ENCODE peak calls at places on chromosome 12, in four cellular contexts. C, L, A and X are unnamed samples.

GRCh38 chr12:41621288-41621687 is 433.2 kb downstream of the PDZRN4 start:
- DNase-seq in C (no peak), L (no peak), A (no peak), X (no peak)

GRCh38 chr12:128905003-128905544 is 51.8 kb downstream of the GLT1D1 start:
- DNase-seq in C (no peak), L (no peak), A (no peak), X (no peak)

GRCh38 chr12:12736759-12737676 is 19.9 kb downstream of the CDKN1B start:
- DNase-seq in C (no peak), L (no peak), A (peak; percentile 26), X (no peak)

GRCh38 chr12:40312982-40313576 is 88.3 kb downstream of the LRRK2 start:
- DNase-seq in C (no peak), L (no peak), A (no peak), X (no peak)

GRCh38 chr12:119916111-119916510 is 39.0 kb upstream of the CIT start:
- DNase-seq in C (no peak), L (no peak), A (no peak), X (no peak)

GRCh38 chr12:32548691-32549412 is 130.2 kb upstream of the DNM1L start:
- DNase-seq in C (no peak), L (peak; percentile 31), A (no peak), X (no peak)

GRCh38 chr12:65277994-65278575 is 398 bp upstream of the MSRB3 start:
- DNase-seq in C (no peak), L (peak; percentile 14), A (no peak), X (no peak)

GRCh38 chr12:22100952-22101748 is 55.1 kb downstream of the CMAS start:
- DNase-seq in C (peak; percentile 11), L (peak; percentile 41), A (no peak), X (peak; percentile 9)

GRCh38 chr12:132560421-132560830 is 50.0 kb downstream of the LRCOL1 start:
- DNase-seq in C (peak; percentile 46), L (peak; percentile 34), A (no peak), X (no peak)

GRCh38 chr12:22893878-22894277 is 268.9 kb downstream of the ETNK1 start:
- DNase-seq in C (no peak), L (no peak), A (no peak), X (no peak)

GRCh38 chr12:55492078-55492477 is at the start of gene OR6C68:
- DNase-seq in C (no peak), L (no peak), A (no peak), X (no peak)

GRCh38 chr12:77060883-77061240 is 4.5 kb downstream of the E2F7 start:
- DNase-seq in C (no peak), L (no peak), A (no peak), X (no peak)

GRCh38 chr12:120855823-120856589 is 48.2 kb downstream of the SPPL3 start:
- DNase-seq in C (no peak), L (no peak), A (no peak), X (no peak)

GRCh38 chr12:20716037-20716436 is 20.9 kb downstream of the SLCO1C1 start:
- DNase-seq in C (no peak), L (no peak), A (no peak), X (no peak)

GRCh38 chr12:50986961-50987737 is 34.8 kb downstream of the HIGD1C start:
- DNase-seq in C (peak; percentile 18), L (peak; percentile 29), A (no peak), X (no peak)

GRCh38 chr12:113762155-113762848 is 203.8 kb downstream of the RBM19 start:
- DNase-seq in C (no peak), L (no peak), A (no peak), X (no peak)

GRCh38 chr12:77323778-77324415 is 258.5 kb upstream of the E2F7 start:
- DNase-seq in C (no peak), L (no peak), A (no peak), X (no peak)

GRCh38 chr12:88334271-88334670 is 192.2 kb downstream of the TMTC3 start:
- DNase-seq in C (peak; percentile 56), L (peak; percentile 43), A (no peak), X (peak; percentile 84)

GRCh38 chr12:124548854-124549378 is 18.5 kb downstream of the NCOR2 start:
- DNase-seq in C (no peak), L (no peak), A (no peak), X (no peak)

GRCh38 chr12:124547626-124548025 is 19.8 kb downstream of the NCOR2 start:
- DNase-seq in C (no peak), L (no peak), A (no peak), X (no peak)

GRCh38 chr12:124551268-124552144 is 15.9 kb downstream of the NCOR2 start:
- DNase-seq in C (peak; percentile 9), L (peak; percentile 59), A (no peak), X (no peak)

GRCh38 chr12:124550123-124551089 is 17.0 kb downstream of the NCOR2 start:
- DNase-seq in C (no peak), L (no peak), A (no peak), X (no peak)

GRCh38 chr12:124549629-124550028 is 17.8 kb downstream of the NCOR2 start:
- DNase-seq in C (no peak), L (no peak), A (no peak), X (no peak)
- H3K4me3 ChIP-seq in C (no peak overlapping the region), L (no peak overlapping the region), A (no peak overlapping the region), X (no peak overlapping the region)

GRCh38 chr12:111653596-111653995 is 32.2 kb downstream of the BRAP start:
- DNase-seq in C (no peak), L (no peak), A (no peak), X (no peak)

GRCh38 chr12:111650912-111651311 is 34.8 kb downstream of the BRAP start:
- DNase-seq in C (no peak), L (no peak), A (no peak), X (no peak)

GRCh38 chr12:111656016-111656415 is 29.7 kb downstream of the BRAP start:
- DNase-seq in C (no peak), L (no peak), A (no peak), X (no peak)

GRCh38 chr12:111655356-111655755 is 30.4 kb downstream of the BRAP start:
- DNase-seq in C (no peak), L (no peak), A (no peak), X (no peak)
- H3K36me3 ChIP-seq in C (peaks cover 25% of the 10 kb centered on the region), L (peaks cover 68% of the 10 kb centered on the region), A (peaks cover 35% of the 10 kb centered on the region), X (no peaks in the 10 kb centered on the region)

GRCh38 chr12:54036620-54037359 is 3.9 kb downstream of the HOXC5 start:
- DNase-seq in C (no peak), L (no peak), A (no peak), X (no peak)
- H3K4me3 ChIP-seq in C (no peak overlapping the region), L (no peak overlapping the region), A (no peak overlapping the region), X (no peak overlapping the region)

DNA sequence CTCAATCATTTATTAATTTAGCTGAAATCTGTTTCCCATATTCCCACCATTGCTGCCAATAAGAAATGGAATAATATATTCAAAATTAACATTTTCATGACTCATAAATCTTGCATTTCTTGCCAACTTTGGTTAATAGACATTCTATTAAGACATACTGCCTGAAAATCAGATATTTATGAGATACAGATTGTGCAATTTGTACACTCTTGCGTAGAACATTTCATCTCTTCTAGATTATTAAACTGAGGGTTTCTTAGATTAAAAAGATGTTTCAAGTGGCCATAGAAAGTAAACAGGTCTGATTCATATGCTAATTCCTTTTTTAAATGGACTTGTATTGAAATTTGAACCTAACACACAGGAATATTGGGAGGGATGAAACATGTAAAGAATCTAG is 9.1 kb downstream of the LTA4H start:
- DNase-seq in C (no peak), L (no peak), A (no peak), X (no peak)
- H3K36me3 ChIP-seq in C (peaks cover 36% of the 10 kb centered on the region), L (peaks cover 6% of the 10 kb centered on the region), A (peaks cover 12% of the 10 kb centered on the region), X (no peaks in the 10 kb centered on the region)

GRCh38 chr12:49698619-49699545 is 8.3 kb downstream of the FMNL3 start:
- DNase-seq in C (peak; percentile 12), L (no peak), A (peak; percentile 12), X (peak; percentile 63)
- H3K4me3 ChIP-seq in C (no peak overlapping the region), L (no peak overlapping the region), A (peak overlapping the region; percentile 33), X (peak overlapping the region; percentile 5)

DNA sequence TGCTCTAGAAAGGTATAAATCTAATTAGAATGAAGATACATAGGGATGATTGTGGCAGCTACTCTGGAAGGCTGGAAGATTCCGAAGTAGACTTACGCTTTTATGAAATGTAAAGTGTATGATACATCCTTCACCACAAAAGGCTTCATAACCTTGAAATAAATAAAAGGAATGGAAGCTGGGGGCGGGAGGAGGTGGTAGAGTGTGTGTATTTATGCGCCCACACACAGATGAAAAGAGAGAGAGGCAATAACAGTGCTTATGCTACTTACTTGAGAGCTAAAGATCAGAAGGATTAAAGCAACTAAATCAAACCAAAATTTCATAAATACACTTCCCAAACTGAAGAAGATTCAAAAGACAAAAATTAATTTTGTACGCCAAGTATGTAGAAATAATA is 30.4 kb downstream of the CBX5 start:
- DNase-seq in C (no peak), L (no peak), A (no peak), X (no peak)
- H3K36me3 ChIP-seq in C (peaks cover 16% of the 10 kb centered on the region), L (peaks cover 21% of the 10 kb centered on the region), A (peaks cover 7% of the 10 kb centered on the region), X (no peaks in the 10 kb centered on the region)